ENCODE peak calls at places on chromosome 5, in eight cellular contexts. One of them, this sample, is unnamed.

GRCh38 chr5:27947088-27947487 is 908.7 kb upstream of the CDH9 start:
- DNase-seq in ovary: no peak
- DNase-seq in esophagus squamous epithelium: no peak
- DNase-seq in H1: no peak
- DNase-seq in right lobe of liver: no peak
- DNase-seq in HCT116: no peak
- DNase-seq in sigmoid colon: no peak
- DNase-seq in body of pancreas: no peak
- DNase-seq in this sample: no peak

GRCh38 chr5:131171276-131171815 is 602 bp downstream of the LYRM7 start:
- DNase-seq in H1: no peak
- DNase-seq in right lobe of liver: no peak
- DNase-seq in esophagus squamous epithelium: no peak
- DNase-seq in sigmoid colon: no peak
- DNase-seq in body of pancreas: no peak
- DNase-seq in HCT116: no peak
- DNase-seq in ovary: no peak
- DNase-seq in this sample: peak; percentile 51

GRCh38 chr5:118791986-118792734 is 196.2 kb downstream of the DTWD2 start:
- DNase-seq in sigmoid colon: no peak
- DNase-seq in body of pancreas: peak; percentile 54
- DNase-seq in ovary: peak; percentile 18
- DNase-seq in H1: peak; percentile 2
- DNase-seq in HCT116: peak; percentile 45
- DNase-seq in right lobe of liver: no peak
- DNase-seq in esophagus squamous epithelium: no peak
- DNase-seq in this sample: no peak

GRCh38 chr5:131281133-131281867 is 17.4 kb downstream of the CDC42SE2 start:
- DNase-seq in HCT116: no peak
- DNase-seq in right lobe of liver: no peak
- DNase-seq in body of pancreas: no peak
- DNase-seq in esophagus squamous epithelium: no peak
- DNase-seq in sigmoid colon: no peak
- DNase-seq in ovary: no peak
- DNase-seq in H1: no peak
- DNase-seq in this sample: no peak

GRCh38 chr5:177361418-177362101 is 3.8 kb downstream of the RGS14 start:
- DNase-seq in HCT116: no peak
- DNase-seq in right lobe of liver: peak; percentile 57
- DNase-seq in H1: no peak
- DNase-seq in body of pancreas: no peak
- DNase-seq in esophagus squamous epithelium: no peak
- DNase-seq in ovary: no peak
- DNase-seq in sigmoid colon: no peak
- DNase-seq in this sample: no peak

GRCh38 chr5:171845857-171846785 is 60.5 kb downstream of the SMIM23 start:
- DNase-seq in body of pancreas: peak; percentile 34
- DNase-seq in H1: no peak
- DNase-seq in ovary: no peak
- DNase-seq in esophagus squamous epithelium: no peak
- DNase-seq in right lobe of liver: no peak
- DNase-seq in HCT116: no peak
- DNase-seq in sigmoid colon: no peak
- DNase-seq in this sample: no peak

GRCh38 chr5:149940077-149940574 is 4.5 kb downstream of the PDE6A start:
- DNase-seq in ovary: no peak
- DNase-seq in sigmoid colon: no peak
- DNase-seq in H1: no peak
- DNase-seq in esophagus squamous epithelium: no peak
- DNase-seq in body of pancreas: no peak
- DNase-seq in right lobe of liver: no peak
- DNase-seq in HCT116: no peak
- DNase-seq in this sample: no peak

GRCh38 chr5:151775025-151775606 is 3.4 kb downstream of the G3BP1 start:
- DNase-seq in esophagus squamous epithelium: no peak
- DNase-seq in right lobe of liver: no peak
- DNase-seq in H1: no peak
- DNase-seq in ovary: no peak
- DNase-seq in sigmoid colon: no peak
- DNase-seq in HCT116: no peak
- DNase-seq in body of pancreas: no peak
- DNase-seq in this sample: no peak

GRCh38 chr5:126811515-126812198 is 34.7 kb downstream of the LMNB1 start:
- DNase-seq in H1: no peak
- DNase-seq in sigmoid colon: no peak
- DNase-seq in HCT116: no peak
- DNase-seq in ovary: no peak
- DNase-seq in right lobe of liver: no peak
- DNase-seq in esophagus squamous epithelium: no peak
- DNase-seq in body of pancreas: no peak
- DNase-seq in this sample: no peak

GRCh38 chr5:23314827-23315226 is 192.6 kb upstream of the PRDM9 start:
- DNase-seq in right lobe of liver: no peak
- DNase-seq in H1: no peak
- DNase-seq in HCT116: no peak
- DNase-seq in esophagus squamous epithelium: no peak
- DNase-seq in sigmoid colon: no peak
- DNase-seq in body of pancreas: no peak
- DNase-seq in ovary: no peak
- DNase-seq in this sample: no peak

DNA sequence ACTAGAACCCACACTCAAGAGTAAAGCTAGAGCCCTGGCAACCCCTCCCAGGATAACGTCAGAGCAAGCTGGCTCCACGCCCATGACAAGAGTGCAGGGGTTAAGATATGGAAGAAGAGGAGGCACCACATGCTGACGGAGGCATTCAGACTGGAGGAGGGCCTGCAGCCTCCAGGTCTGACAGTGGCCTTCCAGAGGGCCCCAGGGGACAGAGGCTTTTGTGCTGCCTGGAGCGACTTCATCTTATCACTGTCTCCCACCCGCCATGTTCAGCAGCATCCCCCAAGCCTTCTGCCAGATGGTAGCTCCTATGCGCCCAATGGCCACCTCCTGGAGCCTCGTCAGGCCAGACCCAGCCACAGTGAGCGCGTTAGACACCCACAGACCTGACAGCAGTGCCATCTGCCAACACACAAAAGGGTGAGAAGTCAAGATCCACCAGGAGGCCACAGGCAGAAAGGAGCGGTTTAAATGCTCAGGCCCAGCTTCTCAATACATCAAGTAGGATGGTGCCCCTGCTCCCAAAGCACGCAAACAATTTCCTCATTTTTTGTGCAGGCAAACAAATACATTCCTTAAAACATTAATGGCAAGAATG is 65.8 kb downstream of the C5orf15 start:
- DNase-seq in H1: no peak
- DNase-seq in ovary: no peak
- DNase-seq in right lobe of liver: no peak
- DNase-seq in HCT116: no peak
- DNase-seq in esophagus squamous epithelium: no peak
- DNase-seq in body of pancreas: no peak
- DNase-seq in sigmoid colon: no peak
- DNase-seq in this sample: no peak
- TF ChIP-seq POLR2A in H1: no peak
- TF ChIP-seq POLR2A in ovary: no peak
- TF ChIP-seq POLR2A in right lobe of liver: no peak
- TF ChIP-seq POLR2A in HCT116: no peak
- TF ChIP-seq POLR2A in esophagus squamous epithelium: no peak
- TF ChIP-seq POLR2A in body of pancreas: no peak
- TF ChIP-seq POLR2A in sigmoid colon: no peak
- TF ChIP-seq POLR2A in this sample: no peak

GRCh38 chr5:3592298-3592697 is 3.3 kb upstream of the IRX1 start:
- DNase-seq in sigmoid colon: no peak
- DNase-seq in body of pancreas: no peak
- DNase-seq in H1: no peak
- DNase-seq in ovary: no peak
- DNase-seq in esophagus squamous epithelium: no peak
- DNase-seq in right lobe of liver: no peak
- DNase-seq in HCT116: no peak
- DNase-seq in this sample: no peak

GRCh38 chr5:3590253-3590966 is 5.2 kb upstream of the IRX1 start:
- DNase-seq in HCT116: no peak
- DNase-seq in sigmoid colon: no peak
- DNase-seq in esophagus squamous epithelium: no peak
- DNase-seq in ovary: no peak
- DNase-seq in right lobe of liver: no peak
- DNase-seq in body of pancreas: no peak
- DNase-seq in H1: no peak
- DNase-seq in this sample: no peak

GRCh38 chr5:3593771-3594513 is 1.7 kb upstream of the IRX1 start:
- DNase-seq in H1: no peak
- DNase-seq in esophagus squamous epithelium: no peak
- DNase-seq in ovary: no peak
- DNase-seq in HCT116: no peak
- DNase-seq in body of pancreas: no peak
- DNase-seq in right lobe of liver: no peak
- DNase-seq in sigmoid colon: no peak
- DNase-seq in this sample: no peak

GRCh38 chr5:3594514-3595101 is 1.0 kb upstream of the IRX1 start:
- DNase-seq in ovary: no peak
- DNase-seq in esophagus squamous epithelium: no peak
- DNase-seq in HCT116: no peak
- DNase-seq in right lobe of liver: no peak
- DNase-seq in body of pancreas: no peak
- DNase-seq in H1: no peak
- DNase-seq in sigmoid colon: no peak
- DNase-seq in this sample: no peak

DNA sequence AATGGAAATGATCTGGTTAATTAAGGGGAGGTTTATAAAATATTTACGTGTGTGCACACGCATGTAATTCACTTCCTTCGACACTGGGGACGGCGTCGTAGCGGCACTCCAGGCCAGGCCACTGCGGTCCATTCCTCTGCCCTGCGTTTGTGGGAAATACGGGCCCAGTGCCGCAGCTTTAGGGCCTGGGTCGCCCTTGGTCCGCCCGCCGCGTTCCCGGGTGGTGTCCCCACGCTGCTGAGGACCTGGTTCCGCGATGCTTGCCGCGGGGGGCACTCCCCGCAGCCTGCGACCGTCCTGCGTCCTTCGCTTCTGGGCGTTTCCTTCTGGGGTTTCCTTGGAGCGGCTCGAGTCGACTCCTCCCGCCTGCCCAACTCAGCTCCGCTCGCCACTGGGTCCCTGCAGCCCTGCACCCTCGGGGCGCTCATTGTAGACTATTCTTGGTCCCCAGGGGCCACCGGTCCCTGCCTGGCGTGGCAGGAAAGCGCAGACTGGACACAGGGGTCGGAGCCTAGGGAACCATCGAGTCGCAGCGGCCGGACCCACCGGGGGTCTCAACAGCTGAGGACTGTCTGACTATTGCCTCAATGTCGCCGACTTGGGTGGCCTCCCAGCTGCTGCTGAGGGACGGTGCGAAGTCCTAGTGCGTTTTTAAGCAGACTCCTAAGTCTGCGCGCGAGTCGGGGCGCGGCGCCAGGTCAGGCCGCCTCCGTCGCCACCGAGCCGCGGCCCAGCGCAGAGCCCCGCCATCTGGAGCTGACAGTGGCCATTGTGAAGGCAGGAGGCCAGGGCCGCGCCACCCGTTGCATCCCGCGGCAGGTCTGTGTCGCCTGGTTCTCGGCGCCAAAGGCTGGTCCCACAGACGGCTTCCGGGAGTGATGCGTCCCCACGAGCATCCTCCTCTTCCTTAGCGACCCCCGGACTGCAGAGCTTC is 4.4 kb upstream of the IRX1 start:
- DNase-seq in esophagus squamous epithelium: no peak
- DNase-seq in sigmoid colon: no peak
- DNase-seq in HCT116: no peak
- DNase-seq in body of pancreas: no peak
- DNase-seq in H1: no peak
- DNase-seq in ovary: no peak
- DNase-seq in right lobe of liver: no peak
- DNase-seq in this sample: no peak
- H3K27me3 ChIP-seq in esophagus squamous epithelium: peaks cover 57% of the 10 kb centered on the region
- H3K27me3 ChIP-seq in sigmoid colon: peaks cover 64% of the 10 kb centered on the region
- H3K27me3 ChIP-seq in HCT116: no peaks in the 10 kb centered on the region
- H3K27me3 ChIP-seq in body of pancreas: no peaks in the 10 kb centered on the region
- H3K27me3 ChIP-seq in H1: peaks cover 63% of the 10 kb centered on the region
- H3K27me3 ChIP-seq in ovary: no peaks in the 10 kb centered on the region
- H3K27me3 ChIP-seq in right lobe of liver: no peaks in the 10 kb centered on the region
- H3K27me3 ChIP-seq in this sample: peaks cover 85% of the 10 kb centered on the region

DNA sequence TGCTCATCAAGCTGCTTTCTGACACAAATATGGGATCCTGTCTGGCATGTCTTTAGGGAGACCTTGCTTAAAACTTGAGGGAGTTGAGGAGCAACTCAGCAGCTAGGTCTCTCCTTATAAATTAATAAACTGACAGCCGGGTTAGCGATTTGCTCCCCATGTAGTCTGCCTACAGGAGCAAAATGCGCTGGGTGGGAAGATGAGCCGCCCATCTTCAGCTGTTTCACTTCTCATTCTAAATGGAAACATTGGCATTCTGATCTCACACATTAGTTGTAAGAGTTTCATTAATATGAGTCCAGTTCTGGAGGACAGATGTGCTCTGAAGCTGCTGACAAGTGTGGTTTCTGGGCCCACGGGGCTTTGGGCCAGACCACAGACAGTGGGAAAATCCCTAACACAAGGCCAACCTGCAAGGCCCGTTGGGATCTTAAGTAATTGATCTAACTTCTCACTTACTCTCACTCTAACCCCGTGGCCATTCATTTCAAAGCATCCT is 197.0 kb downstream of the MCTP1 start:
- DNase-seq in H1: no peak
- DNase-seq in esophagus squamous epithelium: no peak
- DNase-seq in ovary: no peak
- DNase-seq in sigmoid colon: no peak
- DNase-seq in right lobe of liver: no peak
- DNase-seq in HCT116: no peak
- DNase-seq in body of pancreas: no peak
- DNase-seq in this sample: peak; percentile 21
- TF ChIP-seq POLR2A in H1: no peak
- TF ChIP-seq POLR2A in esophagus squamous epithelium: no peak
- TF ChIP-seq POLR2A in ovary: no peak
- TF ChIP-seq POLR2A in sigmoid colon: no peak
- TF ChIP-seq POLR2A in right lobe of liver: no peak
- TF ChIP-seq POLR2A in HCT116: no peak
- TF ChIP-seq POLR2A in body of pancreas: no peak
- TF ChIP-seq POLR2A in this sample: no peak

GRCh38 chr5:55226027-55226933 is 835 bp downstream of the MCIDAS start:
- DNase-seq in ovary: peak; percentile 51
- DNase-seq in body of pancreas: peak; percentile 61
- DNase-seq in sigmoid colon: no peak
- DNase-seq in H1: peak; percentile 60
- DNase-seq in HCT116: peak; percentile 72
- DNase-seq in esophagus squamous epithelium: no peak
- DNase-seq in right lobe of liver: no peak
- DNase-seq in this sample: peak; percentile 70

GRCh38 chr5:55225346-55225745 is 1.8 kb downstream of the MCIDAS start:
- DNase-seq in body of pancreas: no peak
- DNase-seq in sigmoid colon: no peak
- DNase-seq in HCT116: no peak
- DNase-seq in esophagus squamous epithelium: no peak
- DNase-seq in ovary: no peak
- DNase-seq in H1: no peak
- DNase-seq in right lobe of liver: no peak
- DNase-seq in this sample: no peak

GRCh38 chr5:55230086-55230629 is 3.0 kb upstream of the MCIDAS start:
- DNase-seq in ovary: no peak
- DNase-seq in H1: no peak
- DNase-seq in HCT116: no peak
- DNase-seq in body of pancreas: no peak
- DNase-seq in sigmoid colon: no peak
- DNase-seq in right lobe of liver: no peak
- DNase-seq in esophagus squamous epithelium: no peak
- DNase-seq in this sample: no peak

GRCh38 chr5:55226934-55227737 is at the start of gene MCIDAS:
- DNase-seq in right lobe of liver: no peak
- DNase-seq in sigmoid colon: no peak
- DNase-seq in ovary: no peak
- DNase-seq in body of pancreas: peak; percentile 87
- DNase-seq in esophagus squamous epithelium: no peak
- DNase-seq in H1: no peak
- DNase-seq in HCT116: peak; percentile 64
- DNase-seq in this sample: peak; percentile 72

GRCh38 chr5:55227738-55228430 is 769 bp upstream of the MCIDAS start:
- DNase-seq in esophagus squamous epithelium: no peak
- DNase-seq in body of pancreas: no peak
- DNase-seq in ovary: no peak
- DNase-seq in H1: no peak
- DNase-seq in right lobe of liver: no peak
- DNase-seq in HCT116: no peak
- DNase-seq in sigmoid colon: no peak
- DNase-seq in this sample: no peak
- H3K27me3 ChIP-seq in esophagus squamous epithelium: peaks cover 31% of the 10 kb centered on the region
- H3K27me3 ChIP-seq in body of pancreas: no peaks in the 10 kb centered on the region
- H3K27me3 ChIP-seq in ovary: no peaks in the 10 kb centered on the region
- H3K27me3 ChIP-seq in H1: peaks cover 90% of the 10 kb centered on the region
- H3K27me3 ChIP-seq in right lobe of liver: no peaks in the 10 kb centered on the region
- H3K27me3 ChIP-seq in HCT116: no peaks in the 10 kb centered on the region
- H3K27me3 ChIP-seq in sigmoid colon: peaks cover 100% of the 10 kb centered on the region
- H3K27me3 ChIP-seq in this sample: peaks cover 100% of the 10 kb centered on the region

This sample was measured in transverse colon.